ENCODE peak calls at places on chromosomes 3 and 15, in six cellular contexts. One of them, this sample, is unnamed.

GRCh38 chr3:52494446-52494845 is 692 bp upstream of the STAB1 start:
- DNase-seq in neuronal stem cell: no peak
- DNase-seq in naive thymus-derived CD4-positive, alpha-beta T cell: no peak
- DNase-seq in PC-3: no peak
- DNase-seq in body of pancreas: no peak
- DNase-seq in cardiac muscle cell: no peak
- DNase-seq in this sample: no peak

GRCh38 chr15:81027200-81027599 is 26.5 kb downstream of the TLNRD1 start:
- DNase-seq in neuronal stem cell: no peak
- DNase-seq in cardiac muscle cell: no peak
- DNase-seq in body of pancreas: no peak
- DNase-seq in naive thymus-derived CD4-positive, alpha-beta T cell: no peak
- DNase-seq in PC-3: no peak
- DNase-seq in this sample: no peak

GRCh38 chr15:91948001-91948608 is 94.6 kb downstream of the SLCO3A1 start:
- DNase-seq in neuronal stem cell: no peak
- DNase-seq in PC-3: peak
- DNase-seq in body of pancreas: peak
- DNase-seq in cardiac muscle cell: peak
- DNase-seq in naive thymus-derived CD4-positive, alpha-beta T cell: no peak
- DNase-seq in this sample: peak

GRCh38 chr3:482479-482878 is 285.9 kb downstream of the CHL1 start:
- DNase-seq in neuronal stem cell: no peak
- DNase-seq in cardiac muscle cell: no peak
- DNase-seq in naive thymus-derived CD4-positive, alpha-beta T cell: no peak
- DNase-seq in body of pancreas: no peak
- DNase-seq in PC-3: no peak
- DNase-seq in this sample: peak

GRCh38 chr3:63961891-63962290 is 49.7 kb upstream of the SCAANT1 start:
- DNase-seq in cardiac muscle cell: peak
- DNase-seq in body of pancreas: no peak
- DNase-seq in neuronal stem cell: no peak
- DNase-seq in PC-3: peak
- DNase-seq in naive thymus-derived CD4-positive, alpha-beta T cell: peak
- DNase-seq in this sample: no peak

GRCh38 chr3:20480771-20481170 is 294.8 kb upstream of the SGO1 start:
- DNase-seq in naive thymus-derived CD4-positive, alpha-beta T cell: no peak
- DNase-seq in PC-3: no peak
- DNase-seq in neuronal stem cell: no peak
- DNase-seq in body of pancreas: no peak
- DNase-seq in cardiac muscle cell: no peak
- DNase-seq in this sample: no peak

GRCh38 chr15:85750807-85751730 is 43.7 kb downstream of the KLHL25 start:
- DNase-seq in cardiac muscle cell: no peak
- DNase-seq in neuronal stem cell: no peak
- DNase-seq in body of pancreas: no peak
- DNase-seq in naive thymus-derived CD4-positive, alpha-beta T cell: no peak
- DNase-seq in PC-3: no peak
- DNase-seq in this sample: no peak

GRCh38 chr3:152417181-152417580 is 148.5 kb downstream of the MBNL1 start:
- DNase-seq in neuronal stem cell: no peak
- DNase-seq in cardiac muscle cell: no peak
- DNase-seq in body of pancreas: no peak
- DNase-seq in PC-3: peak
- DNase-seq in naive thymus-derived CD4-positive, alpha-beta T cell: no peak
- DNase-seq in this sample: no peak

GRCh38 chr3:107561980-107562379 is 39.2 kb downstream of the BBX start:
- DNase-seq in PC-3: no peak
- DNase-seq in naive thymus-derived CD4-positive, alpha-beta T cell: no peak
- DNase-seq in neuronal stem cell: no peak
- DNase-seq in body of pancreas: no peak
- DNase-seq in cardiac muscle cell: no peak
- DNase-seq in this sample: no peak

GRCh38 chr3:185152433-185153169 is at the start of gene C3orf70:
- DNase-seq in PC-3: peak
- DNase-seq in body of pancreas: peak
- DNase-seq in cardiac muscle cell: peak
- DNase-seq in naive thymus-derived CD4-positive, alpha-beta T cell: peak
- DNase-seq in neuronal stem cell: peak
- DNase-seq in this sample: peak

GRCh38 chr3:153856932-153857331 is 264.3 kb upstream of the ARHGEF26 start:
- DNase-seq in naive thymus-derived CD4-positive, alpha-beta T cell: no peak
- DNase-seq in cardiac muscle cell: no peak
- DNase-seq in PC-3: peak
- DNase-seq in body of pancreas: no peak
- DNase-seq in neuronal stem cell: no peak
- DNase-seq in this sample: no peak

GRCh38 chr3:19997502-19997901 is 14.6 kb downstream of the PP2D1 start:
- DNase-seq in cardiac muscle cell: no peak
- DNase-seq in PC-3: no peak
- DNase-seq in body of pancreas: no peak
- DNase-seq in neuronal stem cell: no peak
- DNase-seq in naive thymus-derived CD4-positive, alpha-beta T cell: no peak
- DNase-seq in this sample: no peak

GRCh38 chr3:125137432-125138033 is 75.0 kb downstream of the SLC12A8 start:
- DNase-seq in PC-3: peak
- DNase-seq in body of pancreas: no peak
- DNase-seq in naive thymus-derived CD4-positive, alpha-beta T cell: no peak
- DNase-seq in cardiac muscle cell: no peak
- DNase-seq in neuronal stem cell: no peak
- DNase-seq in this sample: no peak

GRCh38 chr3:56915969-56916586 is 114.3 kb upstream of the ARHGEF3 start:
- DNase-seq in PC-3: no peak
- DNase-seq in body of pancreas: peak
- DNase-seq in cardiac muscle cell: peak
- DNase-seq in naive thymus-derived CD4-positive, alpha-beta T cell: peak
- DNase-seq in neuronal stem cell: no peak
- DNase-seq in this sample: peak

GRCh38 chr15:88992216-88992615 is 79.0 kb upstream of the MFGE8 start:
- DNase-seq in cardiac muscle cell: no peak
- DNase-seq in body of pancreas: no peak
- DNase-seq in PC-3: no peak
- DNase-seq in naive thymus-derived CD4-positive, alpha-beta T cell: no peak
- DNase-seq in neuronal stem cell: no peak
- DNase-seq in this sample: no peak

GRCh38 chr3:183555541-183556081 is at the start of gene KLHL6:
- DNase-seq in naive thymus-derived CD4-positive, alpha-beta T cell: peak
- DNase-seq in body of pancreas: peak
- DNase-seq in PC-3: no peak
- DNase-seq in neuronal stem cell: no peak
- DNase-seq in cardiac muscle cell: no peak
- DNase-seq in this sample: peak

GRCh38 chr3:191901746-191902145 is 440.8 kb downstream of the PYDC2 start:
- DNase-seq in neuronal stem cell: no peak
- DNase-seq in naive thymus-derived CD4-positive, alpha-beta T cell: no peak
- DNase-seq in cardiac muscle cell: no peak
- DNase-seq in PC-3: peak
- DNase-seq in body of pancreas: no peak
- DNase-seq in this sample: no peak

GRCh38 chr3:23964537-23964936 is 19.5 kb downstream of the NR1D2 start:
- DNase-seq in neuronal stem cell: no peak
- DNase-seq in PC-3: no peak
- DNase-seq in naive thymus-derived CD4-positive, alpha-beta T cell: no peak
- DNase-seq in body of pancreas: no peak
- DNase-seq in cardiac muscle cell: no peak
- DNase-seq in this sample: no peak

GRCh38 chr3:112894258-112894657 is 47.6 kb upstream of the CD200R1L start:
- DNase-seq in PC-3: peak
- DNase-seq in neuronal stem cell: no peak
- DNase-seq in naive thymus-derived CD4-positive, alpha-beta T cell: no peak
- DNase-seq in body of pancreas: no peak
- DNase-seq in cardiac muscle cell: no peak
- DNase-seq in this sample: no peak

GRCh38 chr3:152419748-152420147 is 151.0 kb downstream of the MBNL1 start:
- DNase-seq in naive thymus-derived CD4-positive, alpha-beta T cell: no peak
- DNase-seq in body of pancreas: no peak
- DNase-seq in neuronal stem cell: no peak
- DNase-seq in cardiac muscle cell: no peak
- DNase-seq in PC-3: no peak
- DNase-seq in this sample: no peak

GRCh38 chr3:126512916-126513650 is 4.5 kb downstream of the UROC1 start:
- DNase-seq in PC-3: no peak
- DNase-seq in naive thymus-derived CD4-positive, alpha-beta T cell: no peak
- DNase-seq in cardiac muscle cell: no peak
- DNase-seq in neuronal stem cell: no peak
- DNase-seq in body of pancreas: no peak
- DNase-seq in this sample: no peak

GRCh38 chr15:30990036-30990435 is 1.4 kb downstream of the MTMR10 start:
- DNase-seq in PC-3: no peak
- DNase-seq in neuronal stem cell: no peak
- DNase-seq in body of pancreas: no peak
- DNase-seq in naive thymus-derived CD4-positive, alpha-beta T cell: no peak
- DNase-seq in cardiac muscle cell: no peak
- DNase-seq in this sample: no peak

DNA sequence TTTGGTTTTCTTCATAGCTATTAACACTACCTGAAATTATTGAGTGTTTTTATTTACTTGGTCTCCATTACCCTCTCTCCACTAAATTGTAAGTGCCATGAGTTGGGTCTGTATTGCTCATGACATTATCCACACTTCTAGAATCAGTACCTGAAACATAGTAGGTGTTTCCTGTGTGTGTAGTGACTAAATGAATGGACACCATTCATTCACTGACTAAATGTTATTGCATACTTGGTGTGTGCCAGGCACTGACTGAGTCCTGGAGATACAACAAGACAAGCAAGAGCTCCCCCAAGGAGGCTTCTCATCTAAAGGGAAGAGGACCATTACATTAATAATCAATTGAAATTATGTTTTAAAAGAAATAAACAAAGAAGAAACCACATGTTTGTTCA is 31.5 kb upstream of the ATOSA start:
- DNase-seq in body of pancreas: no peak
- DNase-seq in neuronal stem cell: no peak
- DNase-seq in naive thymus-derived CD4-positive, alpha-beta T cell: no peak
- DNase-seq in cardiac muscle cell: no peak
- DNase-seq in PC-3: no peak
- DNase-seq in this sample: no peak
- H3K27ac ChIP-seq in body of pancreas: no peak
- H3K27ac ChIP-seq in neuronal stem cell: no peak
- H3K27ac ChIP-seq in naive thymus-derived CD4-positive, alpha-beta T cell: no peak
- H3K27ac ChIP-seq in cardiac muscle cell: no peak
- H3K27ac ChIP-seq in PC-3: no peak
- H3K27ac ChIP-seq in this sample: no peak

DNA sequence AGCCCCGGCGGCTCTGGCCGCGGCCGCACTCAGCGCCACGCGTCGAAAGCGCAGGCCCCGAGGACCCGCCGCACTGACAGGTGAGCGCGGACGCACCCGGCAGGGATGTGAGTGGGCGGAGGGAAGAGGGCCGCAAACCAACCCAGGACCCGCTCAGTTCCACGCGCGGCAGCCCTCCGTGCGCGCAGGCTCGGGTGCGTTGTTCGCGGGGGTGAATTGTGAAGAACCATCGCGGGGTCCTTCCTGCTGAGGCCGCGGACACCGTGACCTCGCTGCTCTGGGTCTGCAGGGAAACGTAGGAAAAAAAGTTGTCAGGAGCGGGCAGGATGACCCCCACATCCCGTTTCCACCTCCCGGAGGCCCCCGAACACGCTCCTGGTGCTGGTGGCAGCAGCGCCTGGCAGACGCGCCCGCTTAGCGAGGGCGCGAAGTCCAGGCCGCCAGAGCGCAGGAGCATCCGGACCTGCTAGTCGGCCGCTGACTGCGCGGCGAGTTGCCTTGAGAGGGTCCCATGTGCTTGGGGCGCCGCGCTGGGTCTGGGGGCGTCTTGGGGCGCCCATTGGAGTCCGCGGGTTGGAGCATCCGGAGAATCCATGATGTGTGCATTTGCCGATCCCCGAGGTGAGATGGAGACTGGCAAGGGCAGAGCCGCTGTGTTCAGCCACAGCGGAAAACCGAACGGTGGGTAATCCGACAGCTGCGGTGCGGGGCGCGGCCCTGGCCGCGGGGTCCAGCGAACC is 448 bp downstream of the GREM1 start:
- DNase-seq in PC-3: no peak
- DNase-seq in naive thymus-derived CD4-positive, alpha-beta T cell: no peak
- DNase-seq in neuronal stem cell: peak
- DNase-seq in body of pancreas: peak
- DNase-seq in cardiac muscle cell: peak
- DNase-seq in this sample: no peak
- H3K27ac ChIP-seq in PC-3: no peak
- H3K27ac ChIP-seq in naive thymus-derived CD4-positive, alpha-beta T cell: no peak
- H3K27ac ChIP-seq in neuronal stem cell: no peak
- H3K27ac ChIP-seq in body of pancreas: no peak
- H3K27ac ChIP-seq in cardiac muscle cell: no peak
- H3K27ac ChIP-seq in this sample: no peak

DNA sequence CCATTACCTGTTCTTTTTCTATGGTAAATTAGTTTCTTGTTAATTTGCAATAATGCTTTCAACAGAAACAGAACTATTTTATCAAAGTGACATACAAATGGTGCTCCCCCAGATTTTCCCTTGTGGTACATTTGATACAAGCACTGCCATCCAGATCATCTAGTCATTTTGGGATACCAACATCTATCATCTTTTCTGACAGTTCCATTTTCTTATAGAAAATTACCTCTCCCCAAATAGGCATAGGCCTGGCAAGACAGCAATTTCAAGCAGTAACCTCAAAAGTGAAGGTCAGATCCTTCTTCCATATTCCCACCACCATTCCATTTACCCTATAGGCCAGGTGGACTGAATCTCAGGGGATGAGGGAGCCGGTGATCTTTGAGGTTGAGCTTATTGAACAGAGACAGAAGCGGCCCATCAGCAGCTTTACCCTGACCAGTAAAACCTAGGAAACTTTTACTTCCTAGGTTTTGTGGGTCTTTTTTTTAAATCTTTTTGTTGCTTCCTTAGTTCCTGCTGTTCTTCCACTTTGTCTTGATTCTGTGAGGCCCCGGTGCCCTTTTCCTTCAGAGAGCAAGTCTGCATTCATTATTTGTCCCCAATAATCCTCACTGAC is 3.1 kb upstream of the PLD1 start:
- DNase-seq in neuronal stem cell: no peak
- DNase-seq in body of pancreas: no peak
- DNase-seq in naive thymus-derived CD4-positive, alpha-beta T cell: no peak
- DNase-seq in PC-3: no peak
- DNase-seq in cardiac muscle cell: no peak
- DNase-seq in this sample: no peak
- H3K27ac ChIP-seq in neuronal stem cell: no peak
- H3K27ac ChIP-seq in body of pancreas: no peak
- H3K27ac ChIP-seq in naive thymus-derived CD4-positive, alpha-beta T cell: no peak
- H3K27ac ChIP-seq in PC-3: no peak
- H3K27ac ChIP-seq in cardiac muscle cell: no peak
- H3K27ac ChIP-seq in this sample: peak

DNA sequence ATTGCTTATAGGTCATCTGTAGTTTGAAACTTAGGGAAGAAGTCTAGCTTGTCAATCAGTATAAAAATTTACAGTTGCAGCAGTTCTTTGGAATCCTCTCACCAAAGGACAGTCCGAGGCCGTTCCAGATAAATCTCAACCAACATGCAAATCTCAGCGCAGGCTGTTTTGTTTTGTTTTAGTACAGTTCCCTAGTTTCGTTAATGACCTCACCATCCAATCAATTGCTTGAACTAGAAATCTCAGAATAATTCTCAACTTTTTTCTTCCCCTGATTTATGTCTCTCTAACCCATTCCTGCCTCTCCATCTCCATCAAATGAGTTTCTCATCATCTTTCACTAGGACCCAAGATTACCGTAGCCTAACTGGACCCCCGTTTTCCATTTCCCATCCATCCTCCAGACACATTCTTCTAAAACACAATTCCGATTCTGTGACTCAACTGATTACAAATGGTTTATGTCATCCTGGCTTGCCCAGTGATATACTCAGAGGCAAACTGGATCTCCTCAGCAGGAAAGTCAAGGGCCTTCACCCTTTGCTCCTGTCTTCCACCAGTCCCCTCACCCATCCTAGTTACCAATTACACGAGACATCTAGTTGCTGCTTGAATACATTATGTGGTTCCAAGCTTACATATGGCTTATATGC is 1.3 kb downstream of the SMCO1 start:
- DNase-seq in neuronal stem cell: no peak
- DNase-seq in body of pancreas: no peak
- DNase-seq in PC-3: peak
- DNase-seq in naive thymus-derived CD4-positive, alpha-beta T cell: no peak
- DNase-seq in cardiac muscle cell: no peak
- DNase-seq in this sample: no peak
- H3K27ac ChIP-seq in neuronal stem cell: no peak
- H3K27ac ChIP-seq in body of pancreas: no peak
- H3K27ac ChIP-seq in PC-3: no peak
- H3K27ac ChIP-seq in naive thymus-derived CD4-positive, alpha-beta T cell: no peak
- H3K27ac ChIP-seq in cardiac muscle cell: no peak
- H3K27ac ChIP-seq in this sample: no peak

This sample was measured in upper lobe of left lung.